ENCODE peak calls at places on chromosomes 2 and 18, in ten cellular contexts. O, A, N, Z, Y, J, H, C, G and Q are unnamed samples.

GRCh38 chr2:74566423-74567085 is 12.0 kb downstream of the DOK1 start:
- DNase-seq in O (no peak), A (no peak), N (no peak), Z (peak; percentile 85), Y (peak; percentile 89), J (no peak), H (no peak), C (no peak), G (no peak), Q (peak; percentile 59)

GRCh38 chr2:76692896-76693295 is 829.3 kb downstream of the LRRTM4 start:
- DNase-seq in O (no peak), A (no peak), N (no peak), Z (no peak), Y (no peak), J (no peak), H (no peak), C (no peak), G (no peak), Q (no peak)

GRCh38 chr2:197183355-197183754 is 127.2 kb downstream of the ANKRD44 start:
- DNase-seq in O (no peak), A (no peak), N (no peak), Z (no peak), Y (no peak), J (no peak), H (no peak), C (no peak), G (no peak), Q (no peak)

GRCh38 chr2:37631292-37631691 is 40.1 kb downstream of the CDC42EP3 start:
- DNase-seq in O (no peak), A (no peak), N (no peak), Z (no peak), Y (no peak), J (no peak), H (no peak), C (no peak), G (no peak), Q (no peak)

GRCh38 chr18:27363918-27364317 is 178.8 kb upstream of the CHST9 start:
- DNase-seq in O (peak; percentile 4), A (no peak), N (no peak), Z (peak; percentile 4), Y (peak; percentile 20), J (no peak), H (no peak), C (no peak), G (no peak), Q (peak; percentile 12)

GRCh38 chr2:127594116-127594591 is 51.8 kb upstream of the GPR17 start:
- DNase-seq in O (no peak), A (no peak), N (no peak), Z (no peak), Y (no peak), J (no peak), H (no peak), C (no peak), G (no peak), Q (no peak)

GRCh38 chr2:15223887-15224286 is 337.2 kb downstream of the NBAS start:
- DNase-seq in O (no peak), A (no peak), N (no peak), Z (no peak), Y (peak; percentile 87), J (no peak), H (no peak), C (no peak), G (no peak), Q (peak; percentile 88)

GRCh38 chr2:185567940-185568339 is 170.7 kb upstream of the FSIP2 start:
- DNase-seq in O (no peak), A (no peak), N (no peak), Z (no peak), Y (no peak), J (no peak), H (no peak), C (no peak), G (no peak), Q (no peak)

DNA sequence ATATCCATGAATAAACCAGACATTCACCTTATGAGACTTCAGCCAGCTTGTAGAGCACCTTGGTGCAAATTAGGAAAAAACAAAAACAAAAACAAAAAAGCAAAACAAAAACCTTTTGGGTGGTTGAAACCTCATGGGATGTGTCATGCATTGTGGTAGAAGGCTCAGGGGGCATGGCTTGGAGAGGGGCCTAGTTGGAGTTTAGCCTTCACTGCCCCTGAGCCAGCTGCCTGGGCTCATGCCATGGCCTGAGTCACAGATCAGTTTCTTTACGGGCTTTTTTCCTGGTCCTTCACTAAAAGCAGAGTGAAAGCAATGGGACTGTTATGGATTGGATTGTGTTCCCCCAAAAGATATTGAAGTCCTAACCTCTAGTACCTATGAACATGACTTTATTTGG is 22.0 kb upstream of the DAPL1 start:
- DNase-seq in O (no peak), A (no peak), N (no peak), Z (no peak), Y (peak; percentile 51), J (no peak), H (no peak), C (no peak), G (peak; percentile 27), Q (no peak)
- TF ChIP-seq CTCF in O (no peak), A (no peak), N (no peak), Z (no peak), Y (no peak), J (no peak), H (no peak), C (no peak), G (no peak), Q (no peak)

GRCh38 chr2:181943411-181944124 is 42.1 kb upstream of the PPP1R1C start:
- DNase-seq in O (no peak), A (no peak), N (no peak), Z (no peak), Y (no peak), J (no peak), H (no peak), C (no peak), G (no peak), Q (no peak)

GRCh38 chr2:181946444-181947127 is 39.1 kb upstream of the PPP1R1C start:
- DNase-seq in O (no peak), A (no peak), N (no peak), Z (no peak), Y (no peak), J (no peak), H (no peak), C (no peak), G (no peak), Q (no peak)

GRCh38 chr2:181944914-181945291 is 40.8 kb upstream of the PPP1R1C start:
- DNase-seq in O (no peak), A (no peak), N (no peak), Z (no peak), Y (no peak), J (no peak), H (no peak), C (no peak), G (no peak), Q (no peak)

GRCh38 chr2:181947273-181947672 is 38.4 kb upstream of the PPP1R1C start:
- DNase-seq in O (no peak), A (no peak), N (no peak), Z (no peak), Y (no peak), J (no peak), H (no peak), C (no peak), G (no peak), Q (peak; percentile 74)

DNA sequence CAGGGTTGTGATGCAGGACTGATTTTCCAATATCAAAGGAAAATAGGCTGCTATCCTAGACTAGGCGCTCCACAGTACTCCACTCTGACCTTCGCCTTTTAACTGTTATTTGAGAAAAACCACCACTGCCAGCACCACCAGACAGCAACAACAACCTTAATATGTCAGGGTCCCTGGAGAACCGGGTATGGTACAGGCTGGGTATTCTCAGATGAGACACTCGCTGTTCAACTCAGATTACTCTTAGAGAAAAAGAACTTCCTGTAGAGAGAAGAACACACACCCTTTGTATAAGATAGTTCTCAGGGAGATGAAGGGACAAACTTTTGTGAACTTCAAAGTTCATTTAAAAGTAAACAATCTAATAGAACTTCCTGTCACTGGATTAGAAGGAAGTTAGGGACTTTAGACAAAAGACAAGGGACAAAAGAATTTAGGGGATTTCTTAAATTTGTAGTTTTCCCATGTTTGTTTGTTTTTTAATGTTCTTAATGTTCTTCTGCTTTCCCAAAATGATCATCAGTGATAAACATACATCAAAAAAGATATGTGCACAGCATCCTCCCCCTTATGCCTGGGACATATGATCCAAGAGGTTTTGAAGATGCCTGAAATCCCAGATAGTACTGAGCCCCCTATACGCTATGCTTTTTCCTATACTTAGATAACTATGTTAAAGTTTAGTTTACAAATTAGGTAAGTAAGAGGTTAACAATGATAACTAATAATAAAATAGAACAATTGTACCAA is 41.3 kb upstream of the PPP1R1C start:
- DNase-seq in O (no peak), A (no peak), N (no peak), Z (no peak), Y (no peak), J (no peak), H (no peak), C (no peak), G (no peak), Q (no peak)
- H3K27ac ChIP-seq in O (no peak overlapping the region), A (no peak overlapping the region), N (no peak overlapping the region), Z (no peak overlapping the region), Y (no peak overlapping the region), J (no peak overlapping the region), H (no peak overlapping the region), C (no peak overlapping the region), G (no peak overlapping the region), Q (no peak overlapping the region)

GRCh38 chr2:10285191-10285577 is 17.5 kb upstream of the HPCAL1 start:
- DNase-seq in O (no peak), A (no peak), N (no peak), Z (no peak), Y (no peak), J (no peak), H (no peak), C (no peak), G (no peak), Q (no peak)

GRCh38 chr2:10287766-10288165 is 14.9 kb upstream of the HPCAL1 start:
- DNase-seq in O (no peak), A (no peak), N (no peak), Z (no peak), Y (no peak), J (no peak), H (no peak), C (no peak), G (no peak), Q (no peak)

GRCh38 chr2:10286216-10287037 is 16.3 kb upstream of the HPCAL1 start:
- DNase-seq in O (no peak), A (peak; percentile 66), N (no peak), Z (no peak), Y (no peak), J (no peak), H (no peak), C (peak; percentile 58), G (no peak), Q (no peak)

GRCh38 chr2:10284108-10284870 is 18.4 kb upstream of the HPCAL1 start:
- DNase-seq in O (no peak), A (no peak), N (no peak), Z (no peak), Y (no peak), J (peak; percentile 56), H (no peak), C (no peak), G (no peak), Q (no peak)

DNA sequence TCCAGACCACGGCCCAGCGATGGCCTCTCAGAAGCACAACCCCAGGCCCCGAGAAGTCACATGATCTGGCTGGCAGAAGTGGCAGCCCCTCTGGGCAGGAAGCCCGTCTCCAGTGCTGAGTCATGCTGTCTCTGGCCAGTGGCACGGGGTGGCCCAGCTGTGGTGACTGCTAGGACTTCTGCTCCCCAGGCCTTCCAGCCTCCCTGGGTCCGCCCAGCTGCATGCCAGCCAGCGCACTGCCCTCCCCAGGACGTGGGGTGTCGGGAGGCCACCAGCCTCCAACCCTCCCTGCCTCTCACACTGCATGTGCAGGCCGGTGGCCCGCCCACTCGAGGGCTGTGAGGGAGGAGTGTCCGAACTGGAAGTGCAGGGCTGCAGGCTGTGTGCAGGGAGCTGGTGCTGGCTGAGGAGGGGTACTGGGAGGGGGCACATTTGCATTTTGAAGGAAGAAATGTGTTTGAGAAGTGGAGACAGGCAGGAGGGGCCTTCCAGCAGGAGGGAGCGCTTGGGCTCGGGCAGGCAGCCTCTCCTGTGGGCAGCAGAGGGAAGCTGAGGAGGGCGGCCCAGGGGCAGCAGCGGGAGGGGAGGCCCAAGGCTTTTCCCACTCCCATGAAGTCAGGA is 17.0 kb upstream of the HPCAL1 start:
- DNase-seq in O (no peak), A (peak; percentile 75), N (no peak), Z (no peak), Y (peak; percentile 48), J (peak; percentile 92), H (no peak), C (peak; percentile 88), G (peak; percentile 82), Q (no peak)
- TF ChIP-seq CTCF in O (no peak), A (no peak), N (no peak), Z (no peak), Y (no peak), J (no peak), H (no peak), C (no peak), G (no peak), Q (no peak)

DNA sequence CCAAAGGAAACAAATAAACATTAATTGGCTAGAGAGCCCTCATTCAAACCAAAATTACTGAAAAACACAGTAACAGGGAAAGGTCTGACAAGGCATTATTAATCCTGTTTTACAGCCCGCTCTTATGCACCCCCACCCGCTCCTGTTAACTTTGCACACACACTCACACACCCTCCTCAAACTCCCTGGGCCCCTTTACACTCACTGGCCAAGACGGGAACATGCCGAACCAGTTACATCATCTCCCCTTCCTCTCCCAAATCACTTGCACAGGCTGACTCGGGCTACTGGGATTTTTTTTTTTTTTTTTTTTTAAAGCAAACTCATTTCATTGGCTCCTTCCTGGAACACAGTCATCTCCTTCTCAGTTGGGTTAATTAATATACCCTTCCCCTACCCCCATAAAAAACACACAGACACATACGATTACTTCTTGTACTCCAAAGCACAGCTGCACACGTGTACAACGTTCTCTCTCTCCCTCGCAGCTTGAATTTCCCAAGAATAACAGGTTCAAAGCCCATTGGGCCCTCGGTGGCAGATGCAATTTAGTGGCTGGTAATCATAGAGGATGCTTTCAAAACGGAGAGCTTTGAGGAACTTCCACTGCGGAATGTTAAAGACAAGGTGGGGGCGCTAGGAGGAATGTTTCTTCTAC is 31.8 kb downstream of the KLF7 start:
- DNase-seq in O (no peak), A (peak; percentile 76), N (no peak), Z (peak; percentile 92), Y (peak; percentile 96), J (peak; percentile 93), H (peak; percentile 26), C (peak; percentile 91), G (peak; percentile 63), Q (peak; percentile 68)
- H3K27ac ChIP-seq in O (no peak overlapping the region), A (peak overlapping the region; percentile 96), N (peak overlapping the region; percentile 49), Z (peak overlapping the region; percentile 82), Y (no peak overlapping the region), J (peak overlapping the region; percentile 61), H (peak overlapping the region; percentile 50), C (peak overlapping the region; percentile 85), G (peak overlapping the region; percentile 66), Q (no peak overlapping the region)